ENCODE peak calls at places on chromosomes 16 and 17, in seven cellular contexts. One of them, this sample, is unnamed.

GRCh38 chr17:47205419-47205963 is 3.7 kb upstream of the MYL4 start:
- DNase-seq in stimulated activated CD4-positive, alpha-beta T cell treated with anti-CD3 and anti-CD28 coated beads, Interleukin-12 subunit alpha, Interleukin-12 subunit beta, amount 100 ng/mL, for 4 hours: peak
- DNase-seq in activated CD4-positive, alpha-beta T cell treated with anti-CD3 and anti-CD28 coated beads for 24 hours: peak
- DNase-seq in CD8-positive, alpha-beta memory T cell: peak
- DNase-seq in retina: no peak
- DNase-seq in small intestine: peak
- DNase-seq in NCI-H460: no peak
- DNase-seq in this sample: no peak

GRCh38 chr16:56993204-56993603 is 3.8 kb downstream of the NLRC5 start:
- DNase-seq in activated CD4-positive, alpha-beta T cell treated with anti-CD3 and anti-CD28 coated beads for 24 hours: no peak
- DNase-seq in stimulated activated CD4-positive, alpha-beta T cell treated with anti-CD3 and anti-CD28 coated beads, Interleukin-12 subunit alpha, Interleukin-12 subunit beta, amount 100 ng/mL, for 4 hours: no peak
- DNase-seq in CD8-positive, alpha-beta memory T cell: no peak
- DNase-seq in retina: no peak
- DNase-seq in NCI-H460: no peak
- DNase-seq in small intestine: no peak
- DNase-seq in this sample: no peak

GRCh38 chr16:87160752-87161337 is 156.3 kb downstream of the C16orf95 start:
- DNase-seq in stimulated activated CD4-positive, alpha-beta T cell treated with anti-CD3 and anti-CD28 coated beads, Interleukin-12 subunit alpha, Interleukin-12 subunit beta, amount 100 ng/mL, for 4 hours: no peak
- DNase-seq in activated CD4-positive, alpha-beta T cell treated with anti-CD3 and anti-CD28 coated beads for 24 hours: no peak
- DNase-seq in CD8-positive, alpha-beta memory T cell: no peak
- DNase-seq in NCI-H460: no peak
- DNase-seq in retina: peak
- DNase-seq in small intestine: no peak
- DNase-seq in this sample: no peak

GRCh38 chr16:76114681-76115080 is 162.5 kb upstream of the CNTNAP4 start:
- DNase-seq in small intestine: no peak
- DNase-seq in NCI-H460: no peak
- DNase-seq in activated CD4-positive, alpha-beta T cell treated with anti-CD3 and anti-CD28 coated beads for 24 hours: no peak
- DNase-seq in stimulated activated CD4-positive, alpha-beta T cell treated with anti-CD3 and anti-CD28 coated beads, Interleukin-12 subunit alpha, Interleukin-12 subunit beta, amount 100 ng/mL, for 4 hours: no peak
- DNase-seq in retina: no peak
- DNase-seq in CD8-positive, alpha-beta memory T cell: no peak
- DNase-seq in this sample: no peak

GRCh38 chr17:32806646-32807045 is 70.3 kb downstream of the MYO1D start:
- DNase-seq in small intestine: peak
- DNase-seq in retina: no peak
- DNase-seq in NCI-H460: no peak
- DNase-seq in stimulated activated CD4-positive, alpha-beta T cell treated with anti-CD3 and anti-CD28 coated beads, Interleukin-12 subunit alpha, Interleukin-12 subunit beta, amount 100 ng/mL, for 4 hours: no peak
- DNase-seq in CD8-positive, alpha-beta memory T cell: no peak
- DNase-seq in activated CD4-positive, alpha-beta T cell treated with anti-CD3 and anti-CD28 coated beads for 24 hours: no peak
- DNase-seq in this sample: no peak

GRCh38 chr16:85757341-85757822 is 6.5 kb upstream of the C16orf74 start:
- DNase-seq in small intestine: no peak
- DNase-seq in NCI-H460: no peak
- DNase-seq in CD8-positive, alpha-beta memory T cell: no peak
- DNase-seq in retina: no peak
- DNase-seq in stimulated activated CD4-positive, alpha-beta T cell treated with anti-CD3 and anti-CD28 coated beads, Interleukin-12 subunit alpha, Interleukin-12 subunit beta, amount 100 ng/mL, for 4 hours: no peak
- DNase-seq in activated CD4-positive, alpha-beta T cell treated with anti-CD3 and anti-CD28 coated beads for 24 hours: no peak
- DNase-seq in this sample: no peak

GRCh38 chr16:68978303-68978954 is 127.0 kb upstream of the HAS3 start:
- DNase-seq in CD8-positive, alpha-beta memory T cell: no peak
- DNase-seq in retina: no peak
- DNase-seq in small intestine: no peak
- DNase-seq in NCI-H460: no peak
- DNase-seq in stimulated activated CD4-positive, alpha-beta T cell treated with anti-CD3 and anti-CD28 coated beads, Interleukin-12 subunit alpha, Interleukin-12 subunit beta, amount 100 ng/mL, for 4 hours: no peak
- DNase-seq in activated CD4-positive, alpha-beta T cell treated with anti-CD3 and anti-CD28 coated beads for 24 hours: no peak
- DNase-seq in this sample: no peak

GRCh38 chr16:70646260-70647241 is at the start of gene IL34:
- DNase-seq in NCI-H460: no peak
- DNase-seq in CD8-positive, alpha-beta memory T cell: no peak
- DNase-seq in activated CD4-positive, alpha-beta T cell treated with anti-CD3 and anti-CD28 coated beads for 24 hours: no peak
- DNase-seq in small intestine: no peak
- DNase-seq in retina: peak
- DNase-seq in stimulated activated CD4-positive, alpha-beta T cell treated with anti-CD3 and anti-CD28 coated beads, Interleukin-12 subunit alpha, Interleukin-12 subunit beta, amount 100 ng/mL, for 4 hours: no peak
- DNase-seq in this sample: no peak

GRCh38 chr17:80752369-80752705 is 207.7 kb downstream of the RPTOR start:
- DNase-seq in small intestine: no peak
- DNase-seq in activated CD4-positive, alpha-beta T cell treated with anti-CD3 and anti-CD28 coated beads for 24 hours: no peak
- DNase-seq in CD8-positive, alpha-beta memory T cell: no peak
- DNase-seq in NCI-H460: no peak
- DNase-seq in stimulated activated CD4-positive, alpha-beta T cell treated with anti-CD3 and anti-CD28 coated beads, Interleukin-12 subunit alpha, Interleukin-12 subunit beta, amount 100 ng/mL, for 4 hours: no peak
- DNase-seq in retina: no peak
- DNase-seq in this sample: no peak

GRCh38 chr17:31252741-31253140 is 44.3 kb downstream of the OMG start:
- DNase-seq in activated CD4-positive, alpha-beta T cell treated with anti-CD3 and anti-CD28 coated beads for 24 hours: no peak
- DNase-seq in CD8-positive, alpha-beta memory T cell: no peak
- DNase-seq in NCI-H460: no peak
- DNase-seq in small intestine: no peak
- DNase-seq in stimulated activated CD4-positive, alpha-beta T cell treated with anti-CD3 and anti-CD28 coated beads, Interleukin-12 subunit alpha, Interleukin-12 subunit beta, amount 100 ng/mL, for 4 hours: no peak
- DNase-seq in retina: no peak
- DNase-seq in this sample: no peak

GRCh38 chr17:63601439-63602371 is 1.0 kb downstream of the TACO1 start:
- DNase-seq in retina: no peak
- DNase-seq in small intestine: peak
- DNase-seq in NCI-H460: no peak
- DNase-seq in stimulated activated CD4-positive, alpha-beta T cell treated with anti-CD3 and anti-CD28 coated beads, Interleukin-12 subunit alpha, Interleukin-12 subunit beta, amount 100 ng/mL, for 4 hours: no peak
- DNase-seq in activated CD4-positive, alpha-beta T cell treated with anti-CD3 and anti-CD28 coated beads for 24 hours: no peak
- DNase-seq in CD8-positive, alpha-beta memory T cell: no peak
- DNase-seq in this sample: no peak